ENCODE peak calls at places on chromosomes 13 and 19, in ten cellular contexts. D, V, W, J, Q, T, X, B, Z and H are unnamed samples. For H3K27me3, the result is how much of the 10 kb centered on the place peaks cover.

GRCh38 chr19:14434543-14435319 is 1.6 kb downstream of the PKN1 start:
- DNase-seq in B (peak), T (peak), J (no peak), X (peak), D (no peak), V (peak), Q (peak), W (peak), Z (no peak), H (peak)

GRCh38 chr19:20612711-20613316 is 47.2 kb upstream of the ZNF737 start:
- DNase-seq in V (no peak), Q (no peak), X (no peak), T (peak), B (no peak), W (no peak), D (no peak), Z (peak), J (no peak), H (no peak)

GRCh38 chr19:43148233-43148632 is 38.1 kb downstream of the PSG5 start:
- DNase-seq in Z (no peak), W (peak), V (peak), J (no peak), T (no peak), B (peak), X (peak), Q (no peak), D (no peak), H (no peak)

GRCh38 chr13:66353664-66354063 is 876.5 kb downstream of the PCDH9 start:
- DNase-seq in D (no peak), J (no peak), X (no peak), Z (no peak), B (peak), Q (peak), W (no peak), T (no peak), V (peak), H (no peak)

GRCh38 chr19:2602391-2603181 is 99.9 kb downstream of the GNG7 start:
- DNase-seq in B (peak), Z (no peak), X (peak), T (peak), Q (peak), V (peak), W (peak), J (peak), D (no peak), H (peak)

GRCh38 chr13:29103036-29103800 is 283.1 kb downstream of the MTUS2 start:
- DNase-seq in T (no peak), J (no peak), Q (no peak), X (no peak), Z (no peak), V (no peak), D (no peak), W (no peak), B (no peak), H (no peak)

GRCh38 chr19:18780081-18780480 is 11.0 kb downstream of the COMP start:
- DNase-seq in V (no peak), X (no peak), T (no peak), Q (no peak), D (no peak), W (no peak), Z (no peak), B (no peak), J (no peak), H (no peak)

GRCh38 chr13:81671103-81671502 is 1330.2 kb upstream of the SPRY2 start:
- DNase-seq in T (no peak), D (no peak), Q (no peak), W (no peak), X (no peak), Z (no peak), J (no peak), B (no peak), V (no peak), H (no peak)

GRCh38 chr19:55255618-55256423 is 3.0 kb downstream of the PPP6R1 start:
- DNase-seq in Z (peak), W (peak), D (peak), X (no peak), T (no peak), V (peak), J (no peak), Q (no peak), B (peak), H (peak)

GRCh38 chr19:8238251-8238650 is 29.1 kb downstream of the CERS4 start:
- DNase-seq in X (no peak), W (no peak), V (no peak), T (no peak), Z (no peak), D (no peak), J (no peak), Q (peak), B (no peak), H (no peak)

GRCh38 chr19:17605117-17605516 is 49.7 kb downstream of the COLGALT1 start:
- DNase-seq in D (no peak), W (no peak), X (no peak), Z (no peak), J (no peak), V (no peak), T (no peak), B (no peak), Q (no peak), H (no peak)

GRCh38 chr19:10033614-10034013 is 20.3 kb downstream of the RDH8 start:
- DNase-seq in B (no peak), X (no peak), Q (no peak), D (no peak), J (no peak), W (no peak), Z (no peak), V (no peak), T (no peak), H (no peak)

GRCh38 chr19:49070416-49070815 is 2.1 kb downstream of the KCNA7 start:
- DNase-seq in D (no peak), V (no peak), Q (no peak), T (no peak), B (no peak), X (no peak), J (no peak), Z (no peak), W (no peak), H (no peak)

GRCh38 chr19:49071860-49072547 is 495 bp downstream of the KCNA7 start:
- DNase-seq in X (no peak), Q (no peak), B (no peak), T (no peak), J (peak), Z (no peak), W (no peak), D (no peak), V (no peak), H (no peak)

GRCh38 chr19:49067554-49067953 is 2.9 kb upstream of the NTF4 start:
- DNase-seq in J (no peak), X (no peak), Z (no peak), B (no peak), V (no peak), Q (no peak), W (no peak), T (no peak), D (no peak), H (no peak)

GRCh38 chr19:49065905-49066512 is 1.4 kb upstream of the NTF4 start:
- DNase-seq in T (no peak), Z (no peak), D (no peak), J (peak), Q (no peak), B (no peak), X (no peak), V (no peak), W (no peak), H (no peak)

GRCh38 chr19:49069026-49069425 is 3.5 kb downstream of the KCNA7 start:
- DNase-seq in D (no peak), J (no peak), Q (no peak), B (no peak), V (no peak), Z (no peak), T (no peak), W (no peak), X (no peak), H (no peak)
- H3K27me3 ChIP-seq in D (under half), J (half or more), Q (under half), B (under half), V (under half), Z (under half), T (under half), W (half or more), X (half or more), H (under half)

GRCh38 chr19:11418166-11418517 is 972 bp downstream of the RGL3 start:
- DNase-seq in Q (no peak), J (no peak), V (no peak), X (no peak), W (no peak), B (no peak), Z (no peak), T (no peak), D (no peak), H (no peak)
- H3K27me3 ChIP-seq in Q (under half), J (under half), V (under half), X (under half), W (under half), B (under half), Z (under half), T (under half), D (under half), H (under half)

GRCh38 chr13:80048030-80048429 is 292.9 kb downstream of the SPRY2 start:
- DNase-seq in D (no peak), Q (no peak), J (no peak), V (peak), Z (no peak), T (no peak), X (no peak), B (no peak), W (no peak), H (no peak)
- H3K27me3 ChIP-seq in D (under half), Q (under half), J (under half), V (under half), Z (under half), T (under half), X (under half), B (under half), W (under half), H (under half)

GRCh38 chr13:99970761-99971575 is 599 bp downstream of the ZIC5 start:
- DNase-seq in J (peak), W (no peak), T (no peak), Q (no peak), Z (peak), X (no peak), B (no peak), D (no peak), V (no peak), H (no peak)
- H3K27me3 ChIP-seq in J (under half), W (half or more), T (under half), Q (half or more), Z (under half), X (half or more), B (half or more), D (half or more), V (half or more), H (half or more)

GRCh38 chr19:46481187-46481586 is 9.8 kb upstream of the PNMA8A start:
- DNase-seq in D (no peak), J (no peak), Q (no peak), B (no peak), T (no peak), Z (no peak), W (peak), X (peak), V (peak), H (no peak)
- H3K27me3 ChIP-seq in D (under half), J (under half), Q (under half), B (under half), T (under half), Z (under half), W (under half), X (under half), V (under half), H (under half)

DNA sequence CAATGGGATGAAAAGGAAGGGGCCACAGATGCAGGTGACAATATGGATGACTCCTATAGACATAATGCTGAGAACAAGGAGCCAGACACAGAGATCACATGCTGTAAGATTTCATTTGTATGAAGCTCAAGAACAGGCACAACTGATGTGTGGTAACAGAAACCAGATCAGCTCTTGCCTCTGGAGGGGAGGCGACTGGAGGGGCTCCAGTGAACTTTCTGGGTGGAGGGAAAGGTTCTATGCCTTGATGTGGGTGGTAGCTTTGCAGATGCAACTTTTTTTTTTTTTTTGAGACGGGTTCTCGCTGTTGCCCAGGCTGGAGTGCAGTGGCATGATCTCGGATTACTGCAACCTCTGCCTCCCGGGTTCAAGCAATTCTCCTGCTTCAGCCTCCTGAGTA is 6.0 kb upstream of the RABAC1 start:
- DNase-seq in Z (peak), V (no peak), D (no peak), J (no peak), B (no peak), Q (no peak), T (no peak), W (no peak), X (no peak), H (no peak)
- H3K27me3 ChIP-seq in Z (under half), V (under half), D (under half), J (under half), B (under half), Q (under half), T (under half), W (under half), X (under half), H (under half)

DNA sequence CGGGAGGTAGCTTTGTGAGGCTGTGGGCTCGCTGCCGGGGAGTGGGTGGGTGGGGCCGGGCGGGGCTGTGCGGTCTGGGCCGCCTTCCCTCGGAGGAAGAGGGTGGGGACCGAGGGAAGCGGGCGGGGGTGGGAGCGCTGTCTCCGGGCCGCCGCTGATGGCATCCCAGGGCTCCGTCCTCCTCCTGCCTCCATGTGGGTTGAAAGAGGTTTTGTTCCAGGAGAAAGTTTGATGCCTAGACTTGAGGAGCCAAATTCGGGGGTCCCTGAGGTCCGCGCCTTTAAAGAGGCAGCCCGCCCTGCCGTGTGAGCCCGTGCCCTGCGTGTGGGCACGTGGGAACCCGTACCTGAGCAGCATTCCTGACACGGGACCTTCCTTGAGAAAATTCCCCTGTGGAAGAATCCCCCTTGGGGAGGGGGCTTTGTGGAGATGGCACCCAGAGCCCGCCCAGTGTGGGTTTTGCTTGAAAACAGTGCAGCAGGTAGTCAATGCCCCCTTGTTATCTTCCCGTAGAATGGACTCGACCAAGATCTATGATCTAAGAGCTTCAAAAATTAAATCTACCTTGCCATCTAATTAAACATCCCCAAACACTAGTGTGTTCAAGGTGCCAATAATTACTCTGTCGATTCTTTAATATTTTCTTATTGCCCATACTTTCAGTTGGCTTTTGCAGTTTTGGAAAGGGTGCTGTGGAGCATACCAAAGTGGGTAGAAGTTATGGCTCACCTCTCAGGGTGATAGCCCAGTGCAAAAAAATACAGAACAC is 107.8 kb downstream of the RXFP2 start:
- DNase-seq in Q (no peak), J (no peak), T (no peak), B (no peak), V (no peak), X (no peak), D (no peak), W (no peak), Z (no peak), H (no peak)
- H3K27me3 ChIP-seq in Q (under half), J (half or more), T (under half), B (under half), V (under half), X (under half), D (under half), W (under half), Z (under half), H (under half)

GRCh38 chr19:12997967-12998940 is 3.0 kb downstream of the NFIX start:
- DNase-seq in J (no peak), Z (no peak), Q (no peak), W (no peak), V (no peak), B (no peak), T (no peak), D (no peak), X (no peak), H (no peak)
- H3K27me3 ChIP-seq in J (half or more), Z (under half), Q (under half), W (under half), V (under half), B (under half), T (under half), D (under half), X (under half), H (under half)

DNA sequence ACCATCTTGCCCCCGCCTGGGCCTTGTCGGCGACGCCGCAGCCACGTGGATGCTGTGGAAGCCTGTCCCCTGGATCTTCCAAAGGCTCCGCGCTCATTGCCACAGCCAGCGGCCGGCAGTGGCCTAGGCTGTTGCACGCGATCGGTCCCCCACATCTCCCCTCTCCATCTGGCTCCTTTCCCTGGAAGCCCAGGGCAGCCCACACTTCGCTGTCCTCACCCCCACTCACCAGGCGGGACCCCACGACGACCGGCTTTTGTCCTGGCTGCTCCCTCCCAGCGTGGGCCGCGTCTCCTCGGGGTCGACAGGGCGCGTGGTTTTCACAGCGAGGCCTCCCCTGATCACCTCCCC is 599 bp upstream of the TEX30 start:
- DNase-seq in B (no peak), W (no peak), V (no peak), D (no peak), Z (no peak), X (no peak), T (no peak), J (no peak), Q (no peak), H (no peak)
- H3K27me3 ChIP-seq in B (under half), W (under half), V (under half), D (under half), Z (under half), X (under half), T (under half), J (under half), Q (under half), H (under half)

GRCh38 chr13:34086281-34086680 is 268.3 kb downstream of the RFC3 start:
- DNase-seq in T (no peak), D (no peak), W (no peak), B (no peak), V (no peak), Z (no peak), Q (no peak), J (no peak), X (no peak), H (no peak)

GRCh38 chr13:34085199-34085598 is 267.2 kb downstream of the RFC3 start:
- DNase-seq in D (no peak), X (no peak), Z (no peak), V (no peak), J (no peak), B (no peak), Q (no peak), W (no peak), T (no peak), H (no peak)

GRCh38 chr13:34087791-34088190 is 269.8 kb downstream of the RFC3 start:
- DNase-seq in Q (no peak), T (no peak), D (no peak), Z (no peak), W (no peak), X (no peak), J (no peak), V (no peak), B (no peak), H (no peak)
- H3K27me3 ChIP-seq in Q (under half), T (under half), D (under half), Z (under half), W (under half), X (under half), J (under half), V (under half), B (under half), H (under half)